ENCODE peak calls at places on chromosome 7, in eight cellular contexts. R, V, D, G, Z, A, B and P are unnamed samples.

GRCh38 chr7:114554781-114555537 is 140.3 kb downstream of the FOXP2 start:
- DNase-seq in R (no peak), V (peak), D (peak), G (no peak), Z (peak), A (peak), B (peak), P (peak)

GRCh38 chr7:138935438-138936079 is 45.6 kb downstream of the KIAA1549 start:
- DNase-seq in R (no peak), V (peak), D (peak), G (no peak), Z (no peak), A (no peak), B (peak), P (no peak)

GRCh38 chr7:40305229-40305628 is 170.4 kb downstream of the SUGCT start:
- DNase-seq in R (no peak), V (no peak), D (no peak), G (no peak), Z (no peak), A (no peak), B (no peak), P (no peak)

GRCh38 chr7:32428546-32428945 is 61.6 kb downstream of the LSM5 start:
- DNase-seq in R (no peak), V (no peak), D (no peak), G (no peak), Z (no peak), A (no peak), B (no peak), P (no peak)

GRCh38 chr7:151003572-151003971 is 12.8 kb downstream of the NOS3 start:
- DNase-seq in R (no peak), V (no peak), D (peak), G (peak), Z (no peak), A (no peak), B (no peak), P (no peak)

GRCh38 chr7:157006205-157006747 is 4.2 kb downstream of the MNX1 start:
- DNase-seq in R (no peak), V (no peak), D (no peak), G (no peak), Z (no peak), A (no peak), B (no peak), P (peak)

GRCh38 chr7:106486331-106486730 is 174.6 kb downstream of the CCDC71L start:
- DNase-seq in R (no peak), V (peak), D (no peak), G (no peak), Z (no peak), A (no peak), B (peak), P (no peak)

GRCh38 chr7:90246184-90246583 is 1.2 kb downstream of the CFAP69 start:
- DNase-seq in R (no peak), V (peak), D (no peak), G (no peak), Z (no peak), A (no peak), B (no peak), P (no peak)

GRCh38 chr7:130152270-130153141 is 52.7 kb downstream of the TMEM209 start:
- DNase-seq in R (no peak), V (no peak), D (no peak), G (no peak), Z (no peak), A (peak), B (no peak), P (no peak)

GRCh38 chr7:120988591-120989299 is at the start of gene CPED1:
- DNase-seq in R (peak), V (peak), D (peak), G (peak), Z (peak), A (peak), B (peak), P (peak)

GRCh38 chr7:78055160-78055559 is 256.6 kb downstream of the PHTF2 start:
- DNase-seq in R (no peak), V (no peak), D (no peak), G (no peak), Z (no peak), A (no peak), B (no peak), P (no peak)

GRCh38 chr7:123351506-123352225 is 151.9 kb upstream of the SLC13A1 start:
- DNase-seq in R (no peak), V (peak), D (no peak), G (no peak), Z (no peak), A (no peak), B (no peak), P (no peak)

GRCh38 chr7:82616059-82616723 is 172.6 kb upstream of the CACNA2D1 start:
- DNase-seq in R (no peak), V (no peak), D (no peak), G (no peak), Z (no peak), A (no peak), B (no peak), P (no peak)

GRCh38 chr7:48360574-48360973 is 189.3 kb downstream of the ABCA13 start:
- DNase-seq in R (no peak), V (peak), D (no peak), G (no peak), Z (no peak), A (no peak), B (no peak), P (no peak)

GRCh38 chr7:28759373-28760013 is 198.6 kb downstream of the TRIL start:
- DNase-seq in R (no peak), V (peak), D (no peak), G (no peak), Z (no peak), A (no peak), B (no peak), P (no peak)

GRCh38 chr7:90834771-90835170 is 238.7 kb downstream of the CDK14 start:
- DNase-seq in R (no peak), V (peak), D (no peak), G (no peak), Z (no peak), A (no peak), B (no peak), P (no peak)

GRCh38 chr7:22723171-22723601 is 3.8 kb upstream of the IL6 start:
- DNase-seq in R (peak), V (peak), D (no peak), G (peak), Z (no peak), A (no peak), B (no peak), P (no peak)

GRCh38 chr7:64951250-64951848 is 39.5 kb downstream of the ZNF117 start:
- DNase-seq in R (peak), V (peak), D (peak), G (no peak), Z (no peak), A (peak), B (peak), P (peak)

GRCh38 chr7:106312099-106312871 is 27.5 kb upstream of the NAMPT start:
- DNase-seq in R (no peak), V (no peak), D (no peak), G (no peak), Z (no peak), A (no peak), B (no peak), P (no peak)

GRCh38 chr7:42461537-42461936 is 224.5 kb upstream of the GLI3 start:
- DNase-seq in R (no peak), V (no peak), D (no peak), G (no peak), Z (no peak), A (no peak), B (no peak), P (no peak)

GRCh38 chr7:83347836-83348482 is 185.3 kb upstream of the PCLO start:
- DNase-seq in R (no peak), V (peak), D (peak), G (no peak), Z (no peak), A (no peak), B (no peak), P (no peak)

GRCh38 chr7:45001138-45001694 is 1.2 kb downstream of the CCM2 start:
- DNase-seq in R (peak), V (no peak), D (no peak), G (no peak), Z (peak), A (no peak), B (no peak), P (peak)

GRCh38 chr7:8014399-8014798 is 45.8 kb downstream of the GLCCI1 start:
- DNase-seq in R (no peak), V (no peak), D (no peak), G (no peak), Z (no peak), A (no peak), B (no peak), P (no peak)

GRCh38 chr7:130483036-130483435 is 8.8 kb upstream of the MEST start:
- DNase-seq in R (no peak), V (no peak), D (no peak), G (no peak), Z (no peak), A (no peak), B (no peak), P (no peak)

GRCh38 chr7:117269417-117269816 is 53.4 kb downstream of the WNT2 start:
- DNase-seq in R (no peak), V (peak), D (peak), G (no peak), Z (no peak), A (no peak), B (peak), P (no peak)

GRCh38 chr7:132065193-132065972 is 509.0 kb upstream of the PODXL start:
- DNase-seq in R (peak), V (peak), D (peak), G (no peak), Z (no peak), A (no peak), B (peak), P (no peak)

GRCh38 chr7:78018541-78019456 is 220.2 kb downstream of the PHTF2 start:
- DNase-seq in R (no peak), V (peak), D (peak), G (peak), Z (peak), A (no peak), B (no peak), P (no peak)

GRCh38 chr7:134502463-134502862 is 24.9 kb upstream of the AKR1B10 start:
- DNase-seq in R (no peak), V (no peak), D (no peak), G (no peak), Z (no peak), A (no peak), B (peak), P (no peak)

GRCh38 chr7:156617215-156617614 is 23.4 kb upstream of the RNF32 start:
- DNase-seq in R (no peak), V (no peak), D (no peak), G (no peak), Z (no peak), A (no peak), B (no peak), P (no peak)

GRCh38 chr7:38215734-38216670 is 38.0 kb downstream of the STARD3NL start:
- DNase-seq in R (peak), V (peak), D (peak), G (peak), Z (peak), A (peak), B (peak), P (peak)

GRCh38 chr7:135980665-135981180 is 3.6 kb upstream of the MTPN start:
- DNase-seq in R (peak), V (peak), D (no peak), G (peak), Z (peak), A (peak), B (peak), P (peak)

GRCh38 chr7:28089120-28089714 is 91.4 kb downstream of the JAZF1 start:
- DNase-seq in R (no peak), V (no peak), D (no peak), G (no peak), Z (no peak), A (no peak), B (no peak), P (no peak)

GRCh38 chr7:107884419-107884818 is 6.6 kb upstream of the DLD start:
- DNase-seq in R (no peak), V (no peak), D (no peak), G (no peak), Z (no peak), A (no peak), B (no peak), P (no peak)

GRCh38 chr7:66255533-66256100 is 50.5 kb downstream of the TPST1 start:
- DNase-seq in R (no peak), V (peak), D (no peak), G (no peak), Z (no peak), A (no peak), B (peak), P (no peak)

GRCh38 chr7:6637544-6638229 is 569 bp downstream of the ZNF316 start:
- DNase-seq in R (peak), V (peak), D (peak), G (peak), Z (peak), A (peak), B (no peak), P (peak)

GRCh38 chr7:75950111-75950681 is 35.2 kb downstream of the POR start:
- DNase-seq in R (no peak), V (no peak), D (no peak), G (no peak), Z (no peak), A (no peak), B (no peak), P (no peak)
- TF ChIP-seq CTCF in R (no peak), V (no peak), D (no peak), G (no peak), Z (no peak), A (no peak), B (no peak), P (no peak)

GRCh38 chr7:20650782-20651181 is 35.3 kb downstream of the ABCB5 start:
- DNase-seq in R (no peak), V (no peak), D (no peak), G (no peak), Z (no peak), A (no peak), B (no peak), P (no peak)

GRCh38 chr7:20647051-20647450 is 31.6 kb downstream of the ABCB5 start:
- DNase-seq in R (no peak), V (peak), D (no peak), G (no peak), Z (no peak), A (no peak), B (no peak), P (no peak)

GRCh38 chr7:20653636-20654035 is 38.2 kb downstream of the ABCB5 start:
- DNase-seq in R (no peak), V (no peak), D (no peak), G (no peak), Z (no peak), A (no peak), B (no peak), P (no peak)

GRCh38 chr7:20647908-20648776 is 32.7 kb downstream of the ABCB5 start:
- DNase-seq in R (peak), V (peak), D (peak), G (no peak), Z (no peak), A (no peak), B (no peak), P (no peak)

GRCh38 chr7:20651960-20652544 is 36.6 kb downstream of the ABCB5 start:
- DNase-seq in R (peak), V (peak), D (peak), G (no peak), Z (no peak), A (no peak), B (no peak), P (no peak)
- TF ChIP-seq CTCF in R (peak), V (peak), D (peak), G (peak), Z (peak), A (no peak), B (peak), P (no peak)

DNA sequence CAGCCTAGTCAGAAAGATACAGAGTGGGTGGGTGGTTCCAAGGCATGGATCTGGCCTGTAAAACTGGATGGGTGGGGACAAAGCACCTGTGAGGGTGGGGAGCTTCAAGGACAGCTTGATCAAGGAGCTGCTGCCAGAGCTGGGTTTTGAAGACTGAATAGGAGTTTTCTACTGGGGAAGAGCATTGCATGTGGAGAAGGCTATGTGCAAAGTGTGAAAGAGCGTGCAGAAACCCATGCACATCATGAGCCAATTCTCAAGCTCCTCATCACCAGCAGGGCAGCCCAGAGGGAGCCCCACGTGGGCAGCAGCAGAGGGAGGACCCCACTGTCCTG is 58.6 kb downstream of the PDGFA start:
- DNase-seq in R (no peak), V (no peak), D (no peak), G (no peak), Z (no peak), A (no peak), B (no peak), P (no peak)
- TF ChIP-seq CTCF in R (no peak), V (no peak), D (no peak), G (no peak), Z (no peak), A (no peak), B (no peak), P (no peak)

DNA sequence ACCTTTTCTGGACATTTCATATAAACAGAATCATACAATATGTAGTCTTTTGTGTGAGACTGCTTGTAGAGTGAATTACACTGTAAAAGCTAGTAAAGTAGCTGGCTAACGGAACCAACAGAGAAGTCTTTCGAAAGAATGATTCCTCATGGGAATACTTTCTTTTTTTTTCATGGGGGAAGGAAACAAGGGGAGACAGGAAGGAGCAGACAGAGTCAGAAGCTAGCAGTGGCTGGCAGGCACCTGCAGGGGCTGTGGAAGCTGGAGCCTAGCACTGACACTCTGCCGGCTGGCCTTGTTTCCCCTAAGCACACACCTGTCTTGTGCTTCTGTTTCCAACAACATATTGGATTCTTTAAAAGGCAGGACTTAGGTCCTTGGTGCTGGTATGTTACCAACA is 24.7 kb downstream of the NOD1 start:
- DNase-seq in R (no peak), V (no peak), D (no peak), G (no peak), Z (no peak), A (no peak), B (no peak), P (no peak)
- TF ChIP-seq CTCF in R (no peak), V (no peak), D (no peak), G (no peak), Z (no peak), A (no peak), B (no peak), P (no peak)

DNA sequence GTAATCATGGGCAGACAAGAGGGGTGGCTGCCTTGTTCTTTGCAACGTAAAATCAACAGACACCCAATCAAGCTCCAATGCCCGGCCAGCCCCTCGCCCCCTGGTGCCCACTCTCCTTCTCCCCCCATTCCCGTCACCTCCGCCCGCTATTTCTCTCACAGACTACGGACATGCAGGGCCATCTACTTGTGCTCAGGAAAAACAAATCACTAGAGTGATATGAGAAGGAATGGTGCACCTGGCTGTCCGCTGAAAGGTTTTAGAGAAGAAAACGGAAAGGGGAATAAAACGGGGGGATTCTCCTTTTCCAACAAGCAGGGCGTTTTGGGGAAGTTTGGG is 392 bp downstream of the GRM8 start:
- DNase-seq in R (no peak), V (no peak), D (no peak), G (no peak), Z (no peak), A (no peak), B (no peak), P (no peak)
- TF ChIP-seq CTCF in R (no peak), V (no peak), D (no peak), G (no peak), Z (no peak), A (no peak), B (no peak), P (no peak)

GRCh38 chr7:104207731-104208420 is at the start of gene ORC5:
- DNase-seq in R (peak), V (peak), D (peak), G (peak), Z (peak), A (peak), B (no peak), P (peak)
- TF ChIP-seq CTCF in R (no peak), V (no peak), D (no peak), G (no peak), Z (no peak), A (no peak), B (no peak), P (no peak)

GRCh38 chr7:1378610-1379180 is 80.6 kb downstream of the MICALL2 start:
- DNase-seq in R (no peak), V (no peak), D (no peak), G (no peak), Z (no peak), A (no peak), B (no peak), P (no peak)

GRCh38 chr7:1380821-1381580 is 78.3 kb downstream of the MICALL2 start:
- DNase-seq in R (no peak), V (no peak), D (no peak), G (no peak), Z (no peak), A (no peak), B (no peak), P (no peak)

GRCh38 chr7:1379202-1379601 is 80.1 kb downstream of the MICALL2 start:
- DNase-seq in R (no peak), V (no peak), D (no peak), G (no peak), Z (no peak), A (no peak), B (no peak), P (no peak)

GRCh38 chr7:1380211-1380815 is 79.0 kb downstream of the MICALL2 start:
- DNase-seq in R (no peak), V (no peak), D (no peak), G (no peak), Z (no peak), A (no peak), B (no peak), P (no peak)

GRCh38 chr7:1377111-1377909 is 82.0 kb downstream of the MICALL2 start:
- DNase-seq in R (no peak), V (no peak), D (peak), G (no peak), Z (no peak), A (no peak), B (no peak), P (no peak)
- TF ChIP-seq CTCF in R (no peak), V (no peak), D (peak), G (no peak), Z (no peak), A (no peak), B (no peak), P (no peak)

GRCh38 chr7:133489906-133490305 is 237.0 kb downstream of the EXOC4 start:
- DNase-seq in R (no peak), V (no peak), D (no peak), G (no peak), Z (no peak), A (no peak), B (no peak), P (no peak)

GRCh38 chr7:133491846-133492652 is 239.2 kb downstream of the EXOC4 start:
- DNase-seq in R (no peak), V (peak), D (no peak), G (no peak), Z (no peak), A (no peak), B (peak), P (no peak)

GRCh38 chr7:133497061-133497460 is 244.2 kb downstream of the EXOC4 start:
- DNase-seq in R (no peak), V (no peak), D (no peak), G (no peak), Z (no peak), A (no peak), B (no peak), P (no peak)

DNA sequence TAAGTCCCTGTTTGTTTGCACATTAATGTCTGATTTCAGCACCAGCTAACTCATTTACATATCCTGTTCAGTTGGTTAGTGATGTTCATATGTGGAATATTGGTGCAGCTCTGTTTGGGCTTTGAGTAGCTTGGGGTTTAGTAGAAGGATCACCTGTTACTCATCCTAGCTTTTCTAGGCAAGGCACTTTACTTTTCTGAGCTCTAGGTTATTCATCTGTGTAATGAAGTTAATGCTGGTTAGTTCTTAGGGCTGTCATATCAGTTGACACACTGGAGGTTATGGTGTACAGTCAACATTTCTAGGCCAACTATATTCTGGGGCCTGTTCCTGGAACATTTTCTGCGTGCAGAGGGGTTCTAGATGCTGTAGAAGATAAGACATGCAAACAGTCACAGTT is 238.4 kb downstream of the EXOC4 start:
- DNase-seq in R (no peak), V (no peak), D (no peak), G (no peak), Z (no peak), A (no peak), B (no peak), P (no peak)
- TF ChIP-seq CTCF in R (no peak), V (no peak), D (no peak), G (no peak), Z (no peak), A (no peak), B (no peak), P (no peak)

GRCh38 chr7:101941481-101942383 is 124.3 kb downstream of the CUX1 start:
- DNase-seq in R (peak), V (peak), D (peak), G (no peak), Z (no peak), A (peak), B (no peak), P (no peak)
- TF ChIP-seq CTCF in R (peak), V (no peak), D (no peak), G (no peak), Z (no peak), A (no peak), B (no peak), P (no peak)